ENCODE peak calls at places on chromosome 3, in ten cellular contexts. Q is CD8-positive, alpha-beta T cell; M is spleen; F is A549; A is IMR-90; D is colonic mucosa; S is uterus; K is endothelial cell of umbilical vein; Y is left lung; U is mammary epithelial cell. P is an unnamed sample. For H3K4me1, the result is how much of the 10 kb centered on the place peaks cover.

GRCh38 chr3:129824926-129825541 is 68.5 kb downstream of the TMCC1 start:
- DNase-seq in Q (peak), M (no peak), F (peak), A (peak), D (peak), S (no peak), K (peak), Y (no peak), U (peak), P (no peak)

GRCh38 chr3:16253601-16254000 is 11.1 kb downstream of the DPH3 start:
- DNase-seq in Q (no peak), M (peak), F (no peak), A (no peak), D (no peak), S (no peak), K (no peak), Y (peak), U (no peak), P (no peak)

GRCh38 chr3:12766541-12766940 is 7.5 kb upstream of the TMEM40 start:
- DNase-seq in Q (no peak), M (no peak), F (no peak), A (peak), D (no peak), S (no peak), K (no peak), Y (no peak), U (no peak), P (no peak)

GRCh38 chr3:7520059-7520458 is 659.1 kb downstream of the GRM7 start:
- DNase-seq in Q (no peak), M (no peak), F (no peak), A (no peak), D (no peak), S (no peak), K (no peak), Y (no peak), U (no peak), P (no peak)

GRCh38 chr3:53198256-53198977 is 37.4 kb downstream of the PRKCD start:
- DNase-seq in Q (no peak), M (no peak), F (no peak), A (no peak), D (no peak), S (no peak), K (no peak), Y (no peak), U (no peak), P (no peak)

GRCh38 chr3:105516972-105517371 is 150.3 kb downstream of the ALCAM start:
- DNase-seq in Q (no peak), M (no peak), F (no peak), A (no peak), D (no peak), S (no peak), K (no peak), Y (no peak), U (no peak), P (no peak)

GRCh38 chr3:57170946-57171345 is 5.8 kb upstream of the IL17RD start:
- DNase-seq in Q (no peak), M (no peak), F (no peak), A (no peak), D (peak), S (no peak), K (no peak), Y (no peak), U (no peak), P (no peak)

GRCh38 chr3:151644005-151644685 is 89.6 kb upstream of the AADACL2 start:
- DNase-seq in Q (no peak), M (no peak), F (no peak), A (no peak), D (no peak), S (no peak), K (no peak), Y (no peak), U (no peak), P (no peak)

GRCh38 chr3:48830660-48831190 is 16.9 kb downstream of the PRKAR2A start:
- DNase-seq in Q (no peak), M (no peak), F (no peak), A (no peak), D (no peak), S (no peak), K (no peak), Y (no peak), U (no peak), P (no peak)

GRCh38 chr3:170228093-170228766 is 6.0 kb downstream of the PRKCI start:
- DNase-seq in Q (no peak), M (no peak), F (no peak), A (peak), D (no peak), S (no peak), K (no peak), Y (no peak), U (peak), P (no peak)

GRCh38 chr3:179256813-179257212 is 5.9 kb upstream of the KCNMB3 start:
- DNase-seq in Q (no peak), M (no peak), F (no peak), A (no peak), D (no peak), S (no peak), K (no peak), Y (no peak), U (no peak), P (no peak)

GRCh38 chr3:32109256-32109655 is 2.8 kb downstream of the GPD1L start:
- DNase-seq in Q (no peak), M (no peak), F (no peak), A (peak), D (peak), S (peak), K (peak), Y (peak), U (no peak), P (peak)

GRCh38 chr3:23999012-23999641 is 54.0 kb downstream of the NR1D2 start:
- DNase-seq in Q (peak), M (no peak), F (peak), A (peak), D (peak), S (peak), K (peak), Y (peak), U (peak), P (no peak)

GRCh38 chr3:142007710-142008399 is 131.4 kb downstream of the ATP1B3 start:
- DNase-seq in Q (no peak), M (no peak), F (no peak), A (no peak), D (no peak), S (no peak), K (no peak), Y (no peak), U (no peak), P (no peak)

GRCh38 chr3:197125601-197126000 is 96.0 kb upstream of the MELTF start:
- DNase-seq in Q (no peak), M (no peak), F (no peak), A (peak), D (no peak), S (no peak), K (no peak), Y (no peak), U (peak), P (no peak)

GRCh38 chr3:128313181-128313725 is 153.4 kb downstream of the DNAJB8 start:
- DNase-seq in Q (no peak), M (no peak), F (no peak), A (no peak), D (peak), S (no peak), K (no peak), Y (no peak), U (no peak), P (no peak)

GRCh38 chr3:154235330-154235729 is 89.0 kb downstream of the DHX36 start:
- DNase-seq in Q (no peak), M (no peak), F (no peak), A (peak), D (no peak), S (no peak), K (no peak), Y (no peak), U (peak), P (no peak)

GRCh38 chr3:55558316-55558715 is 71.2 kb upstream of the WNT5A start:
- DNase-seq in Q (no peak), M (no peak), F (no peak), A (peak), D (no peak), S (no peak), K (no peak), Y (no peak), U (no peak), P (no peak)

GRCh38 chr3:141382571-141382970 is 14.3 kb downstream of the ZBTB38 start:
- DNase-seq in Q (no peak), M (no peak), F (no peak), A (no peak), D (no peak), S (no peak), K (no peak), Y (no peak), U (no peak), P (no peak)

GRCh38 chr3:127961963-127962362 is 46.9 kb downstream of the KBTBD12 start:
- DNase-seq in Q (no peak), M (no peak), F (peak), A (peak), D (peak), S (no peak), K (no peak), Y (no peak), U (peak), P (no peak)

DNA sequence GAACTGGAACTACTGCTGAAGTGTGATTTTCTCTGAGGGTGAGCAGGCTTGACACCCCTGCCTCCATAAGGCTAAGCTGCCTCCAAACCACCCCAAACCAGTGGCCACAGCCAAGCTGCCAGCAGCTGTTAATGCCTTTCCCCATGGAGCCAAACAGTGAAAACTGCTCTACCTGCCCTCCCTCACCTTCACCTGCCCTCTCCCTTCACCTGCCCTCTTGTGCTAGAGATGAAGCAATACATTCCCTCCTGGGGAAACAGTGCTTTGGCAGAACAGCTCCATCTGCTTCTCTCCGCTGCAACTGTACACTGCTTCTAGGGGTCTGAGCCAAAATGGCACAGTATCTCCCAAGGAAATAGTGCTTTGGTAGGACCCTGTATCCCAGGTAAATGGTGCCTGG is 374.1 kb downstream of the FHIT start:
- DNase-seq in Q (no peak), M (no peak), F (no peak), A (no peak), D (no peak), S (no peak), K (no peak), Y (no peak), U (no peak), P (no peak)
- TF ChIP-seq CTCF in Q (no peak), M (no peak), F (no peak), A (no peak), D (no peak), S (no peak), K (no peak), Y (no peak), U (no peak), P (no peak)

GRCh38 chr3:97823081-97823480 is 1.3 kb downstream of the CRYBG3 start:
- DNase-seq in Q (no peak), M (no peak), F (no peak), A (no peak), D (no peak), S (no peak), K (peak), Y (no peak), U (no peak), P (no peak)

GRCh38 chr3:97823503-97824004 is 1.7 kb downstream of the CRYBG3 start:
- DNase-seq in Q (no peak), M (no peak), F (no peak), A (no peak), D (no peak), S (no peak), K (peak), Y (no peak), U (no peak), P (no peak)

GRCh38 chr3:97821413-97821809 is 400 bp upstream of the CRYBG3 start:
- DNase-seq in Q (no peak), M (peak), F (peak), A (no peak), D (peak), S (peak), K (no peak), Y (peak), U (no peak), P (peak)

GRCh38 chr3:97820780-97821179 is 1.0 kb upstream of the CRYBG3 start:
- DNase-seq in Q (no peak), M (no peak), F (no peak), A (no peak), D (no peak), S (no peak), K (no peak), Y (no peak), U (no peak), P (no peak)

DNA sequence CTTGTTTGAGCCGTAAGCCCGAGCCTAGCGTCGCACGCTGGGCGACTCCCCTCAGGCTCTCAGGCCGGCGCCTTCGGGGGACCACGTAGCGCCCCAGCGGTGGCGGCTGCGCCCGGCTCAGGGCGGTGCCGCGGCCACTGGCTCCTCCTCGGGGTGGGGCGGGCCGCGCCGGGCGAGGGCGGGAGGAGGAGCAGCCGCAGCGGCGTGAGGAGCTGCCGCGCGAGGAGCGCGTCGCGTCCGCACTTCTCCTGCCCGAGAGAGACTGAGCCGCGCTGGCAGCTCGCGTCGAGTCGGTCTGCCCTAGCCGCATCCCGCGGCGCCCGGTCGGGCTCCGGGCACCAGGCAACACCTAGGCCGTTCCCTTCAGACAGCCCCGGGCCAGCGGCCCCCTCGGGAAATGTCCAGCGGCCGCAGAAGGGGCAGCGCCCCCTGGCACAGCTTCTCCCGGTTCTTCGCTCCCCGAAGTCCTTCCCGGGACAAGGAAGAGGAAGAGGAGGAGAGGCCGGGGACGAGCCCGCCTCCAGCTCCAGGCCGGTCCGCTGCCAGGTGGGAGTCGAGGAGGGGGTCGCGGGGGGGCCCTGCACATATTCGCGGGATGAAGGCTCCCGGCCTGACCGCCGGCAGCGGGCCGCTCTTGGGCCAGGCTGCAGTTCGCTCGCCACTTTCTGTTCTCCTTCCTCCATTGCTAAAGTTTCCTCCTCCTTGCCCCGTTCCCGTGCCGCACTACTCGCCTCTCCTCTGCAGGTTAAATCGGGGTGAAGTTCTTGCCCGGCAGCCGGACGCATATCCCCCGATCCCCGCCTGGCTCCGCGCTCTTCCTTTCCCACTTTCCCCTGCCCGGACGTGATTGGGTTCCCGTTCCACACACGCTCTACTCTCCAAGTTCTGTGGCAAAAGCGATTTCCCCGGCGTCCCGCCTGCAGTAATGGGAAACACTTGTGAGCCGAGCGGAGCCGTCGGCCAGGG is at the start of gene CRYBG3:
- DNase-seq in Q (peak), M (peak), F (peak), A (peak), D (peak), S (peak), K (peak), Y (peak), U (peak), P (peak)
- H3K4me1 ChIP-seq in Q (under half), M (under half), F (under half), A (under half), D (under half), S (under half), K (under half), Y (under half), U (under half), P (under half)

GRCh38 chr3:149567307-149567861 is 90.4 kb downstream of the WWTR1 start:
- DNase-seq in Q (no peak), M (no peak), F (no peak), A (no peak), D (no peak), S (no peak), K (peak), Y (no peak), U (no peak), P (no peak)

GRCh38 chr3:149559989-149560388 is 85.5 kb downstream of the TM4SF4 start:
- DNase-seq in Q (no peak), M (no peak), F (no peak), A (no peak), D (no peak), S (no peak), K (no peak), Y (no peak), U (no peak), P (no peak)

GRCh38 chr3:149566296-149566945 is 91.4 kb downstream of the WWTR1 start:
- DNase-seq in Q (no peak), M (no peak), F (no peak), A (peak), D (no peak), S (no peak), K (no peak), Y (no peak), U (no peak), P (no peak)

GRCh38 chr3:149563114-149563513 is 88.6 kb downstream of the TM4SF4 start:
- DNase-seq in Q (no peak), M (no peak), F (no peak), A (no peak), D (no peak), S (no peak), K (no peak), Y (no peak), U (no peak), P (no peak)

GRCh38 chr3:149564079-149564478 is 89.6 kb downstream of the TM4SF4 start:
- DNase-seq in Q (no peak), M (no peak), F (no peak), A (peak), D (no peak), S (no peak), K (no peak), Y (no peak), U (no peak), P (no peak)
- H3K27ac ChIP-seq in Q (no peak), M (no peak), F (peak), A (no peak), D (no peak), S (no peak), K (no peak), Y (no peak), U (no peak), P (no peak)

GRCh38 chr3:177484206-177484605 is 286.9 kb upstream of the TBL1XR1 start:
- DNase-seq in Q (no peak), M (no peak), F (no peak), A (no peak), D (no peak), S (no peak), K (no peak), Y (no peak), U (no peak), P (no peak)

GRCh38 chr3:177484926-177485325 is 287.6 kb upstream of the TBL1XR1 start:
- DNase-seq in Q (no peak), M (no peak), F (no peak), A (no peak), D (no peak), S (no peak), K (no peak), Y (no peak), U (no peak), P (no peak)

GRCh38 chr3:177482048-177482741 is 284.9 kb upstream of the TBL1XR1 start:
- DNase-seq in Q (no peak), M (no peak), F (no peak), A (no peak), D (no peak), S (no peak), K (no peak), Y (no peak), U (no peak), P (no peak)

GRCh38 chr3:177481329-177481728 is 284.0 kb upstream of the TBL1XR1 start:
- DNase-seq in Q (no peak), M (no peak), F (no peak), A (no peak), D (no peak), S (no peak), K (no peak), Y (no peak), U (no peak), P (no peak)

GRCh38 chr3:177483182-177483967 is 286.1 kb upstream of the TBL1XR1 start:
- DNase-seq in Q (no peak), M (no peak), F (no peak), A (no peak), D (no peak), S (no peak), K (no peak), Y (no peak), U (peak), P (no peak)
- TF ChIP-seq CTCF in Q (no peak), M (peak), F (no peak), A (peak), D (peak), S (no peak), K (peak), Y (peak), U (peak), P (no peak)

GRCh38 chr3:148092624-148093194 is 605.0 kb upstream of the AGTR1 start:
- DNase-seq in Q (no peak), M (no peak), F (no peak), A (no peak), D (no peak), S (no peak), K (no peak), Y (no peak), U (no peak), P (no peak)
- H3K4me1 ChIP-seq in Q (under half), M (under half), F (under half), A (under half), D (under half), S (under half), K (under half), Y (under half), U (under half), P (under half)

DNA sequence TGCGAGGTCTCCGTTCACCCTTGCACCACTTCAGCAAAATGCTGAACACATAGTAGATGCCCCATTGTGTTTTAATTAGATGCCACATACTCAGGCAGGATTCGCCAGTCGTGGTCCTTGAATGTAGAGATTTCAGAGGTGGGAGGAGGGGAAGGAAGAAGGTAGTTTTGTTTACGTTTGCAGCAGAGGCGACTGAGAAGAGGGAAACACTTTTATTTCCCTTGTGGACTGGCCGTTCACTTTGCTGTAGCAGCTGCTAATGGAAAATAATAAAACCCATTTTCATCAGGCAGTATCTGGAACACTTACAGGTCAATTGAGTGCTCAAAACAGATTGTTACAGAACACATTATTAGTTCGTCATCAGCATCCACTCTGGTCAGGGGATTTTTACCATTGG is 262.8 kb upstream of the TBL1XR1 start:
- DNase-seq in Q (no peak), M (no peak), F (no peak), A (no peak), D (no peak), S (no peak), K (no peak), Y (no peak), U (no peak), P (no peak)
- H3K27ac ChIP-seq in Q (no peak), M (no peak), F (no peak), A (no peak), D (no peak), S (peak), K (no peak), Y (no peak), U (no peak), P (no peak)

GRCh38 chr3:119011528-119011927 is 23.1 kb downstream of the IGSF11 start:
- DNase-seq in Q (no peak), M (no peak), F (no peak), A (no peak), D (no peak), S (no peak), K (no peak), Y (no peak), U (no peak), P (no peak)
- TF ChIP-seq CTCF in Q (no peak), M (no peak), F (no peak), A (no peak), D (no peak), S (no peak), K (no peak), Y (no peak), U (no peak), P (no peak)